ENCODE peak calls at places on chromosomes 11 and 22, in ten cellular contexts. I is NCI-H2029, P is kidney tubule cell, X is NCI-H774, L is brain microvascular endothelial cell, T is MCF 10A, Y is RPMI8226, E is psoas muscle, Q is GM04504, A is retina. W is an unnamed sample.

GRCh38 chr22:42688241-42688913 is 32.3 kb downstream of the A4GALT start:
- DNase-seq in T (peak), Y (no peak), I (peak), L (peak), E (peak), P (peak), A (peak), Q (peak), X (no peak), W (no peak)

GRCh38 chr22:17910561-17911311 is 113.6 kb downstream of the MICAL3 start:
- DNase-seq in X (no peak), P (peak), T (peak), Q (peak), L (peak), I (no peak), E (peak), A (peak), Y (peak), W (no peak)

GRCh38 chr11:44809283-44809682 is 82.5 kb downstream of the TSPAN18 start:
- DNase-seq in E (no peak), A (no peak), I (no peak), Q (no peak), T (no peak), P (no peak), Y (no peak), L (no peak), X (no peak), W (no peak)

GRCh38 chr11:109308551-109308950 is 113.4 kb upstream of the C11orf87 start:
- DNase-seq in L (no peak), A (peak), E (no peak), Y (no peak), P (no peak), Q (no peak), I (no peak), T (no peak), X (no peak), W (no peak)

GRCh38 chr11:45607995-45608394 is 57.4 kb downstream of the CHST1 start:
- DNase-seq in P (peak), Y (no peak), A (no peak), X (no peak), T (no peak), E (no peak), Q (no peak), I (no peak), L (no peak), W (no peak)

GRCh38 chr11:21931436-21932101 is 261.3 kb upstream of the ANO5 start:
- DNase-seq in L (no peak), T (no peak), Y (no peak), I (no peak), P (peak), X (no peak), A (no peak), E (no peak), Q (no peak), W (no peak)

GRCh38 chr11:36600155-36600554 is 2.1 kb upstream of the RAG2 start:
- DNase-seq in X (no peak), P (no peak), L (no peak), Q (no peak), T (no peak), I (no peak), Y (no peak), A (no peak), E (no peak), W (no peak)

GRCh38 chr11:93623179-93623578 is 38.3 kb upstream of the CEP295 start:
- DNase-seq in T (no peak), A (peak), I (no peak), P (no peak), E (no peak), Y (no peak), Q (no peak), L (no peak), X (no peak), W (no peak)

GRCh38 chr11:130449246-130449990 is 973 bp downstream of the ADAMTS15 start:
- DNase-seq in E (no peak), Y (no peak), P (no peak), A (peak), I (no peak), T (no peak), Q (no peak), L (no peak), X (no peak), W (no peak)

GRCh38 chr11:28400236-28401100 is 292.3 kb downstream of the METTL15 start:
- DNase-seq in Q (no peak), E (no peak), A (peak), X (no peak), L (peak), P (peak), I (no peak), T (peak), Y (no peak), W (peak)

GRCh38 chr22:30306629-30307016 is 17.3 kb upstream of the CASTOR1 start:
- DNase-seq in P (no peak), Q (no peak), L (no peak), E (no peak), X (no peak), I (no peak), T (no peak), Y (no peak), A (no peak), W (no peak)

GRCh38 chr11:94131363-94132115 is 2.9 kb downstream of the PANX1 start:
- DNase-seq in L (no peak), T (peak), Q (no peak), Y (no peak), A (no peak), I (peak), E (no peak), X (no peak), P (peak), W (peak)

GRCh38 chr11:12318791-12319733 is 58.3 kb upstream of the PARVA start:
- DNase-seq in Q (peak), Y (peak), X (peak), T (peak), A (no peak), E (no peak), P (no peak), L (no peak), I (peak), W (peak)

GRCh38 chr11:73152086-73152853 is 10.2 kb upstream of the FCHSD2 start:
- DNase-seq in L (no peak), I (no peak), Q (no peak), Y (peak), P (no peak), A (no peak), X (no peak), T (no peak), E (no peak), W (no peak)

GRCh38 chr11:19615503-19615902 is 97.1 kb upstream of the NAV2 start:
- DNase-seq in P (no peak), T (no peak), L (no peak), I (no peak), X (no peak), A (no peak), Q (no peak), Y (no peak), E (no peak), W (no peak)

GRCh38 chr22:29040385-29041275 is 21.0 kb downstream of the C22orf31 start:
- DNase-seq in X (peak), Q (peak), P (peak), A (peak), I (peak), E (peak), Y (peak), L (peak), T (peak), W (peak)

GRCh38 chr22:23751441-23751996 is 607 bp upstream of the ZNF70 start:
- DNase-seq in Y (no peak), I (no peak), E (no peak), Q (no peak), L (no peak), A (no peak), P (peak), T (no peak), X (no peak), W (peak)

GRCh38 chr22:23495614-23496444 is 84.3 kb downstream of the IGLL1 start:
- DNase-seq in Q (no peak), T (no peak), E (peak), Y (no peak), P (no peak), I (no peak), A (no peak), L (no peak), X (no peak), W (no peak)

GRCh38 chr11:66081505-66081904 is 11.4 kb downstream of the PACS1 start:
- DNase-seq in L (no peak), T (peak), Y (peak), I (peak), P (peak), A (no peak), X (no peak), E (no peak), Q (no peak), W (peak)

GRCh38 chr22:31085928-31086327 is 4.8 kb downstream of the SMTN start:
- DNase-seq in I (no peak), A (no peak), T (no peak), Y (no peak), X (no peak), L (no peak), Q (no peak), E (no peak), P (no peak), W (no peak)

GRCh38 chr11:12376259-12376971 is 956 bp upstream of the PARVA start:
- DNase-seq in E (peak), A (peak), Q (peak), T (no peak), L (peak), X (no peak), Y (no peak), I (no peak), P (peak), W (peak)

GRCh38 chr11:119352857-119353260 is 6.4 kb upstream of the MFRP start:
- DNase-seq in X (peak), E (peak), Y (no peak), I (peak), Q (no peak), P (peak), A (peak), L (no peak), T (peak), W (peak)

GRCh38 chr11:76603202-76603601 is 67.3 kb downstream of the LRRC32 start:
- DNase-seq in Y (no peak), Q (no peak), E (no peak), P (no peak), I (no peak), X (no peak), T (no peak), A (no peak), L (no peak), W (no peak)

GRCh38 chr22:48340727-48341709 is 1486.7 kb downstream of the BRD1 start:
- DNase-seq in I (no peak), X (no peak), A (no peak), P (no peak), Y (peak), T (no peak), E (peak), Q (no peak), L (no peak), W (no peak)

GRCh38 chr22:43860126-43860525 is 2.2 kb downstream of the SULT4A1 start:
- DNase-seq in I (no peak), X (no peak), Y (peak), Q (no peak), A (no peak), P (no peak), T (no peak), E (peak), L (no peak), W (no peak)

GRCh38 chr11:20355221-20356219 is 8.0 kb upstream of the HTATIP2 start:
- DNase-seq in X (no peak), L (peak), Y (peak), I (no peak), T (peak), Q (no peak), A (no peak), E (no peak), P (peak), W (peak)

GRCh38 chr11:70482529-70482917 is 84.2 kb downstream of the CTTN start:
- DNase-seq in E (peak), X (no peak), A (no peak), L (peak), P (no peak), T (no peak), I (no peak), Y (no peak), Q (no peak), W (no peak)

GRCh38 chr11:114315749-114316368 is 19.7 kb downstream of the NNMT start:
- DNase-seq in T (no peak), L (no peak), Y (no peak), I (peak), X (peak), A (no peak), P (no peak), Q (no peak), E (no peak), W (peak)

GRCh38 chr11:125110996-125111340 is 458 bp downstream of the TMEM218 start:
- DNase-seq in L (peak), X (no peak), Q (no peak), I (no peak), Y (no peak), T (peak), P (no peak), E (no peak), A (no peak), W (peak)

GRCh38 chr22:49767355-49768062 is 60.2 kb downstream of the BRD1 start:
- DNase-seq in E (peak), T (peak), P (peak), X (no peak), Y (peak), A (peak), I (no peak), Q (peak), L (peak), W (peak)

GRCh38 chr11:114171257-114172054 is 111.9 kb downstream of the ZBTB16 start:
- DNase-seq in L (no peak), E (peak), T (peak), P (no peak), X (no peak), Y (no peak), I (no peak), A (peak), Q (no peak), W (no peak)

GRCh38 chr22:47294222-47294532 is 531.7 kb downstream of the TBC1D22A start:
- DNase-seq in A (no peak), X (no peak), P (peak), Y (no peak), E (peak), T (peak), I (no peak), Q (peak), L (peak), W (no peak)

GRCh38 chr22:24466831-24467249 is 28.3 kb upstream of the UPB1 start:
- DNase-seq in L (peak), X (no peak), I (no peak), P (peak), T (peak), Y (peak), Q (peak), A (no peak), E (no peak), W (no peak)

GRCh38 chr22:46390652-46391301 is 55.3 kb downstream of the TRMU start:
- DNase-seq in P (peak), I (peak), X (peak), A (no peak), Q (peak), Y (peak), T (no peak), E (peak), L (peak), W (peak)

GRCh38 chr22:47155131-47155885 is 392.9 kb downstream of the TBC1D22A start:
- DNase-seq in L (no peak), X (no peak), P (no peak), T (no peak), Y (no peak), Q (no peak), I (no peak), A (no peak), E (no peak), W (no peak)